ENCODE peak calls at places on chromosomes 5 and 9, in nine cellular contexts. A is stimulated activated CD4-positive, alpha-beta T cell treated with anti-CD3 and anti-CD28 coated beads, TNF-alpha, amount 100 ng/mL, for 24 hours; O is GM20000; U is fibroblast of the aortic adventitia; Y is nucleus accumbens; L is GM23248; W is non-pigmented ciliary epithelial cell; N is GM03348; G is activated gamma-delta T cell treated with anti-CD3 and anti-CD28 coated beads, Interleukin-2, amount 50 U/mL, for 16 hours. X is an unnamed sample.

GRCh38 chr5:148290271-148291195 is 21.7 kb upstream of the SPINK7 start:
- DNase-seq in A (no peak), O (no peak), U (peak), Y (peak), L (peak), W (no peak), N (peak), G (no peak), X (no peak)

GRCh38 chr9:130058887-130059286 is 5.2 kb downstream of the GPR107 start:
- DNase-seq in A (no peak), O (no peak), U (peak), Y (no peak), L (no peak), W (no peak), N (no peak), G (no peak), X (no peak)

GRCh38 chr5:66987126-66987525 is 209.5 kb downstream of the CD180 start:
- DNase-seq in A (no peak), O (no peak), U (peak), Y (no peak), L (peak), W (no peak), N (peak), G (no peak), X (no peak)

GRCh38 chr5:66892715-66893114 is 296.5 kb downstream of the MAST4 start:
- DNase-seq in A (no peak), O (no peak), U (no peak), Y (no peak), L (peak), W (no peak), N (no peak), G (no peak), X (no peak)

GRCh38 chr9:90556897-90557296 is 85.7 kb downstream of the DIRAS2 start:
- DNase-seq in A (no peak), O (no peak), U (no peak), Y (no peak), L (no peak), W (no peak), N (no peak), G (no peak), X (no peak)

GRCh38 chr5:125410501-125411162 is 664.2 kb upstream of the ZNF608 start:
- DNase-seq in A (no peak), O (no peak), U (peak), Y (peak), L (peak), W (no peak), N (peak), G (no peak), X (no peak)

GRCh38 chr9:80885894-80886293 is 803.5 kb downstream of the TLE1 start:
- DNase-seq in A (no peak), O (no peak), U (peak), Y (peak), L (no peak), W (no peak), N (no peak), G (no peak), X (no peak)

GRCh38 chr9:124860582-124861341 is 995 bp downstream of the RPL35 start:
- DNase-seq in A (no peak), O (no peak), U (no peak), Y (no peak), L (peak), W (no peak), N (no peak), G (no peak), X (no peak)

GRCh38 chr9:89523948-89524347 is 26.0 kb upstream of the SEMA4D start:
- DNase-seq in A (no peak), O (peak), U (no peak), Y (no peak), L (no peak), W (no peak), N (no peak), G (no peak), X (peak)

GRCh38 chr9:70472268-70473249 is 58.1 kb upstream of the KLF9 start:
- DNase-seq in A (no peak), O (no peak), U (no peak), Y (no peak), L (no peak), W (no peak), N (no peak), G (no peak), X (no peak)

GRCh38 chr9:113589407-113589806 is 125.9 kb downstream of the RGS3 start:
- DNase-seq in A (no peak), O (no peak), U (no peak), Y (no peak), L (no peak), W (no peak), N (no peak), G (no peak), X (no peak)

GRCh38 chr5:134527156-134527960 is 1.9 kb downstream of the JADE2 start:
- DNase-seq in A (peak), O (peak), U (peak), Y (peak), L (peak), W (no peak), N (peak), G (peak), X (peak)

GRCh38 chr9:34437006-34437925 is 21.1 kb downstream of the FAM219A start:
- DNase-seq in A (peak), O (peak), U (peak), Y (peak), L (peak), W (no peak), N (peak), G (peak), X (no peak)

GRCh38 chr9:71806916-71807315 is 38.6 kb upstream of the CEMIP2 start:
- DNase-seq in A (peak), O (peak), U (peak), Y (peak), L (peak), W (peak), N (peak), G (peak), X (peak)

GRCh38 chr9:123176949-123177348 is 91.4 kb downstream of the STRBP start:
- DNase-seq in A (no peak), O (no peak), U (no peak), Y (no peak), L (no peak), W (no peak), N (no peak), G (no peak), X (no peak)

GRCh38 chr5:2017540-2018389 is 135.0 kb upstream of the IRX4 start:
- DNase-seq in A (no peak), O (peak), U (peak), Y (no peak), L (peak), W (no peak), N (peak), G (no peak), X (no peak)

GRCh38 chr9:113828211-113828610 is 47.9 kb upstream of the ZNF618 start:
- DNase-seq in A (no peak), O (no peak), U (no peak), Y (no peak), L (peak), W (no peak), N (no peak), G (no peak), X (no peak)

GRCh38 chr9:7879551-7880245 is 80.1 kb upstream of the DMAC1 start:
- DNase-seq in A (no peak), O (no peak), U (no peak), Y (no peak), L (no peak), W (no peak), N (no peak), G (peak), X (peak)

GRCh38 chr9:100287186-100287585 is 65.6 kb downstream of the TEX10 start:
- DNase-seq in A (no peak), O (no peak), U (no peak), Y (no peak), L (no peak), W (no peak), N (no peak), G (no peak), X (no peak)

GRCh38 chr9:123296174-123296573 is 27.8 kb upstream of the STRBP start:
- DNase-seq in A (no peak), O (no peak), U (no peak), Y (no peak), L (no peak), W (no peak), N (no peak), G (no peak), X (no peak)

GRCh38 chr5:14869286-14870164 is 2.1 kb downstream of the ANKH start:
- DNase-seq in A (peak), O (no peak), U (peak), Y (no peak), L (peak), W (no peak), N (no peak), G (no peak), X (no peak)

GRCh38 chr5:98962587-98962986 is 33.8 kb upstream of the CHD1 start:
- DNase-seq in A (no peak), O (no peak), U (no peak), Y (no peak), L (no peak), W (no peak), N (no peak), G (no peak), X (no peak)

GRCh38 chr5:158569534-158569933 is 530.2 kb downstream of the EBF1 start:
- DNase-seq in A (no peak), O (no peak), U (no peak), Y (no peak), L (no peak), W (no peak), N (no peak), G (no peak), X (no peak)

GRCh38 chr9:106962105-106962504 is 99.1 kb downstream of the ZNF462 start:
- DNase-seq in A (no peak), O (no peak), U (peak), Y (no peak), L (peak), W (no peak), N (no peak), G (no peak), X (no peak)

GRCh38 chr5:166503506-166503905 is 1787.9 kb upstream of the WWC1 start:
- DNase-seq in A (no peak), O (no peak), U (no peak), Y (no peak), L (no peak), W (no peak), N (no peak), G (no peak), X (no peak)